ENCODE peak calls at places on chromosomes 6 and 20, in seven cellular contexts. R, N, X, Z, K, D and M are unnamed samples.

GRCh38 chr20:50957276-50957675 is 1.1 kb downstream of the DPM1 start:
- DNase-seq in R (no peak), N (no peak), X (no peak), Z (no peak), K (no peak), D (peak), M (no peak)

GRCh38 chr20:38941726-38942389 is 15.6 kb downstream of the FAM83D start:
- DNase-seq in R (no peak), N (no peak), X (no peak), Z (no peak), K (no peak), D (no peak), M (no peak)

GRCh38 chr20:30376767-30377658 is 880.5 kb upstream of the DEFB115 start:
- DNase-seq in R (peak), N (peak), X (peak), Z (peak), K (peak), D (peak), M (peak)

GRCh38 chr6:44120692-44121443 is 6.4 kb downstream of the MRPL14 start:
- DNase-seq in R (no peak), N (no peak), X (no peak), Z (no peak), K (no peak), D (no peak), M (no peak)

GRCh38 chr6:141641406-141641805 is 491.3 kb upstream of the GJE1 start:
- DNase-seq in R (no peak), N (no peak), X (no peak), Z (no peak), K (no peak), D (no peak), M (no peak)

GRCh38 chr20:11324990-11325389 is 592.7 kb upstream of the BTBD3 start:
- DNase-seq in R (no peak), N (no peak), X (no peak), Z (no peak), K (no peak), D (no peak), M (no peak)

GRCh38 chr6:111238464-111239119 is 151.3 kb downstream of the SLC16A10 start:
- DNase-seq in R (no peak), N (no peak), X (no peak), Z (no peak), K (no peak), D (peak), M (no peak)

GRCh38 chr20:14512856-14513255 is 175.4 kb upstream of the FLRT3 start:
- DNase-seq in R (no peak), N (no peak), X (no peak), Z (no peak), K (no peak), D (no peak), M (no peak)

GRCh38 chr6:36755435-36756348 is 58.1 kb downstream of the RAB44 start:
- DNase-seq in R (no peak), N (no peak), X (no peak), Z (peak), K (no peak), D (peak), M (no peak)

GRCh38 chr6:22747576-22747975 is 178.2 kb downstream of the HDGFL1 start:
- DNase-seq in R (no peak), N (no peak), X (no peak), Z (no peak), K (no peak), D (no peak), M (no peak)

GRCh38 chr6:32666420-32667300 is at the start of gene HLA-DQB1:
- DNase-seq in R (no peak), N (no peak), X (no peak), Z (no peak), K (peak), D (peak), M (no peak)

GRCh38 chr20:32839227-32839981 is 19.3 kb upstream of the EFCAB8 start:
- DNase-seq in R (no peak), N (no peak), X (no peak), Z (no peak), K (no peak), D (no peak), M (no peak)

GRCh38 chr20:58706150-58706892 is 13.7 kb downstream of the NPEPL1 start:
- DNase-seq in R (peak), N (peak), X (no peak), Z (no peak), K (no peak), D (no peak), M (no peak)

GRCh38 chr6:45483021-45483420 is 105.3 kb upstream of the SUPT3H start:
- DNase-seq in R (no peak), N (no peak), X (no peak), Z (no peak), K (no peak), D (peak), M (no peak)

GRCh38 chr6:5214570-5215052 is 46.1 kb downstream of the LYRM4 start:
- DNase-seq in R (no peak), N (peak), X (no peak), Z (no peak), K (peak), D (peak), M (no peak)

GRCh38 chr20:45308078-45308778 is at the start of gene MATN4:
- DNase-seq in R (no peak), N (no peak), X (no peak), Z (peak), K (no peak), D (no peak), M (peak)

GRCh38 chr6:5960456-5960855 is 46.3 kb downstream of the NRN1 start:
- DNase-seq in R (no peak), N (no peak), X (no peak), Z (no peak), K (no peak), D (no peak), M (no peak)

GRCh38 chr20:46368902-46369268 is 37.5 kb downstream of the ELMO2 start:
- DNase-seq in R (no peak), N (no peak), X (no peak), Z (no peak), K (no peak), D (no peak), M (no peak)

GRCh38 chr20:58902003-58902402 is 49.5 kb downstream of the GNAS start:
- DNase-seq in R (no peak), N (no peak), X (no peak), Z (no peak), K (no peak), D (no peak), M (no peak)

GRCh38 chr6:89335164-89335563 is 17.4 kb downstream of the UBE2J1 start:
- DNase-seq in R (no peak), N (no peak), X (no peak), Z (no peak), K (no peak), D (no peak), M (no peak)

GRCh38 chr6:143806282-143807102 is 36.6 kb upstream of the LTV1 start:
- DNase-seq in R (no peak), N (no peak), X (no peak), Z (no peak), K (peak), D (peak), M (peak)

GRCh38 chr6:75604294-75604693 is 2.6 kb downstream of the SENP6 start:
- DNase-seq in R (no peak), N (no peak), X (no peak), Z (no peak), K (no peak), D (no peak), M (no peak)
- H3K4me3 ChIP-seq in R (peak), N (no peak), X (no peak), Z (peak), K (peak), D (peak), M (no peak)

DNA sequence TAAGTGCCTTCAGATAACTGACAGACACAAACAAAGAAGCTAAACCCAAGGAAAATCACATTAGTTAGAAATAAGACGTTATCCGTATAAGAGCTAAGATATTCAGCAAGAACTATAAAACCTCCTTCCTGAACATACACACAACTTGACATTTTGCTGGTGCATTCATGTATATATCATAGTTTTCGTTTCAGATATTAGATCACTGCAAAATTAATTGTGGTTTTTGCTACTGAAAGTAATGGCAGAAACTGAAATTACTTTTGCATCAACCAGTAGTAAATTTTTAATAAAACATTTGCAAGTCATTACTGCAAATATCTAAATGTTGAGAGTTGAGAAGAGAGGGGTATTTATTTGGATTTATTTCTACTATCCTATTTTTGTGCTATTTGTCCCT is 26.1 kb upstream of the KCNQ5 start:
- DNase-seq in R (no peak), N (no peak), X (no peak), Z (no peak), K (no peak), D (no peak), M (no peak)
- H3K27ac ChIP-seq in R (no peak), N (no peak), X (no peak), Z (no peak), K (no peak), D (no peak), M (no peak)

DNA sequence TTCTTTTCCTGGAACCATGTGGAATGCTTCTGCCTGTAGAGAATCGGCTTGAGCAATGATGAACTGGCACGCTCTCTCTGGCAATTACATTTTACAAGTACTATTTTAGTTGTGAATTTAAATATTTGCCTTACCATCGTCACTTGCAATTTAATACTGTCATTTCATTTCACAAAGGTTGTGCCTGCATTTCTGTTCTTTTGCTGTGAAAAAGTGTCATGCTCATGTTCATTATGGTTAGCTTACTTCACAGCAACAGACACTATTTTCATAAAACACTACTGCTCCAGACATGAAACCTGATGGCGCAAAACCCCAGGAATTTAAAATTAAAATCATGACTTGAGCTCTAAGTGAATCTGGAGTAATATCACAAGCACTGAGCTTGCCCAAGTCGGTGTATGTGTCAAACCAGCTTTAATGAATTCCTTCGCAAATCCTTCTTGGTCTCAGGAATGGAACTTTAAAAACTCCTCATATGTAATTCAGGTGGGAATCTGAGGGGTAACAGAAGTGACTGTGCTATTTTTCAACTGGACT is 59.8 kb upstream of the EMILIN3 start:
- DNase-seq in R (no peak), N (no peak), X (no peak), Z (no peak), K (no peak), D (no peak), M (no peak)
- H3K4me3 ChIP-seq in R (no peak), N (no peak), X (no peak), Z (no peak), K (no peak), D (no peak), M (no peak)

GRCh38 chr6:142756215-142756630 is 188.8 kb downstream of the HIVEP2 start:
- DNase-seq in R (no peak), N (no peak), X (no peak), Z (no peak), K (no peak), D (peak), M (no peak)
- H3K27ac ChIP-seq in R (no peak), N (no peak), X (no peak), Z (no peak), K (no peak), D (no peak), M (no peak)

GRCh38 chr6:15752820-15753219 is 90.0 kb upstream of the DTNBP1 start:
- DNase-seq in R (no peak), N (no peak), X (no peak), Z (no peak), K (no peak), D (peak), M (no peak)

GRCh38 chr6:15758631-15759215 is 95.9 kb upstream of the DTNBP1 start:
- DNase-seq in R (no peak), N (no peak), X (no peak), Z (no peak), K (no peak), D (no peak), M (no peak)

GRCh38 chr6:15754706-15755079 is 91.9 kb upstream of the DTNBP1 start:
- DNase-seq in R (no peak), N (no peak), X (no peak), Z (no peak), K (no peak), D (no peak), M (no peak)

GRCh38 chr6:15754035-15754705 is 91.3 kb upstream of the DTNBP1 start:
- DNase-seq in R (no peak), N (no peak), X (no peak), Z (peak), K (no peak), D (peak), M (no peak)

DNA sequence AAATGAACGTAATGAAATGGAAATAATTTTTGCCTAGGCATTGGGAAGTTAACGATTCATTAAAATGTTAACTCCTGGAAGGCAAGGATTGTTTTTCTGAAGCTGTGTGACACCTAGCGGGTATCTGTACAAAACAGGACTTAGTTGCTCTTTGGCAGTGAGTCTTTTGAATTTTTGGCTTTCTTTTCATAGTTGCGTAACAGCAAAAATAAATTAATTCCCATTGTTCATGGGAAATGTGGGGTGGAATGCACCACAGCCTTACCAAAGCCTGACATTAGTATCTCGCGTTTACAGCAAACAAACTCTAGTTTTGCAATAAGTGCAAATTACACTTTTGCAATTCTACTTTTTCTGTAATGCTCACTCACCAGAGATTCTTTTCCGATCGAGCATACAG is 92.7 kb upstream of the DTNBP1 start:
- DNase-seq in R (no peak), N (no peak), X (no peak), Z (no peak), K (no peak), D (no peak), M (no peak)
- H3K4me3 ChIP-seq in R (no peak), N (no peak), X (no peak), Z (no peak), K (no peak), D (peak), M (no peak)

DNA sequence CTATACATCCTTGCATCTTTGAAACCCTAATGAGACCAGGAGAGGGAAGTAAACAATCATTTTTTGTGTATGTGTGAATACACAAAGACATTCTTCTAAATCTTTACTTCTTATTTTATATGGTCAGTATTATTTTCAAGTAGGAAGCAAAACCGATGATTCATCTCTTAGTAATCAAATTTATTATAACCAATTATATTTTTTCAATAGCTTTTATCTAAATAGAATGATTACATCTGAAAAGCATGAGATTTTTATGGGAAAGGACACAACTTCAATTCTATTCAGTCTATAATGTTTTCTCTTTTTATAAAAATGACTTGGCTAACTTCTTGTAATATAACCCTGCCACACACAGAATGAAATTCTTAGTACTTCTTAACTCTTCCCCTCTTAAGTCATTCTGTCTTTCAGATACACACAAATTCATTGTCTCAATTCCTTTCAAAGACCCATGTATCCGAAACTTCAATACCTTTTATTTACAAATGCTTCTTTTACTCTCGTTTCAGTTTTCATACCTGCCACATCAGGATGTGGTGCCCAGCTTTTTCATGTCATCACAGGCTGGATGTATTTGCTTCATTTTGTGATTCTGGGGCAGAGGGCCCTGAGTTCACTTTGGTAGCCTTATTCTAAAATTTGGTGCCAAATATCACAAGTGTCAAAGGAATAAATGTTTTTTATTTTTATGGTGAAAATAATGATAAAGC is 227.0 kb downstream of the PHF3 start:
- DNase-seq in R (no peak), N (no peak), X (no peak), Z (no peak), K (no peak), D (no peak), M (no peak)
- H3K27ac ChIP-seq in R (no peak), N (no peak), X (no peak), Z (no peak), K (no peak), D (no peak), M (no peak)

DNA sequence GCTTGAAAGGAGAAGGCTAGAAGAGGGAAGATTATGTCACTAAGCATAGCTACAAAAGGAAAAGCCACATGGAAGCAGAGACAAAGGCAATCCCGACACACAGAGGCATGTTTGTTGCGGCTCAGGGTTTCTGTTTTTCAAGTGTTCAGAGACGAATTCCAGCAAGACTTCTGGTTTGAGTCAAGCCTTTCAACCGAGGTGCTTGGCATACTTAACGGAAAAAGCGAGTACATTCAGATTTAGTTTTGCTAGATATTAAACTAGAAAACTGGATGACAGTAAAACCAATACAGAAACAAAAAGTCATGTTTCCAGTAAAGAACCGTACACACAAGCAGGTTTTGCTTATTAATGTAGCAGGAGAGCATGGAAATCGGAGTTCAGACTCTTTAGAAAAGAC is 27.2 kb downstream of the MCUR1 start:
- DNase-seq in R (no peak), N (no peak), X (no peak), Z (no peak), K (no peak), D (peak), M (no peak)
- H3K4me3 ChIP-seq in R (no peak), N (peak), X (no peak), Z (peak), K (no peak), D (peak), M (no peak)

GRCh38 chr6:52670502-52671409 is at the start of gene TMEM14A:
- DNase-seq in R (peak), N (peak), X (peak), Z (peak), K (peak), D (peak), M (peak)
- H3K27ac ChIP-seq in R (no peak), N (no peak), X (peak), Z (peak), K (peak), D (peak), M (peak)

GRCh38 chr6:75202676-75203131 is 3.1 kb downstream of the COL12A1 start:
- DNase-seq in R (no peak), N (peak), X (no peak), Z (no peak), K (no peak), D (peak), M (no peak)

GRCh38 chr6:75201076-75201475 is 4.8 kb downstream of the COL12A1 start:
- DNase-seq in R (no peak), N (no peak), X (no peak), Z (no peak), K (no peak), D (no peak), M (no peak)

GRCh38 chr6:75203721-75204120 is 2.1 kb downstream of the COL12A1 start:
- DNase-seq in R (no peak), N (peak), X (no peak), Z (no peak), K (no peak), D (no peak), M (no peak)

GRCh38 chr6:75199856-75200255 is 6.0 kb downstream of the COL12A1 start:
- DNase-seq in R (no peak), N (no peak), X (no peak), Z (no peak), K (no peak), D (no peak), M (no peak)

DNA sequence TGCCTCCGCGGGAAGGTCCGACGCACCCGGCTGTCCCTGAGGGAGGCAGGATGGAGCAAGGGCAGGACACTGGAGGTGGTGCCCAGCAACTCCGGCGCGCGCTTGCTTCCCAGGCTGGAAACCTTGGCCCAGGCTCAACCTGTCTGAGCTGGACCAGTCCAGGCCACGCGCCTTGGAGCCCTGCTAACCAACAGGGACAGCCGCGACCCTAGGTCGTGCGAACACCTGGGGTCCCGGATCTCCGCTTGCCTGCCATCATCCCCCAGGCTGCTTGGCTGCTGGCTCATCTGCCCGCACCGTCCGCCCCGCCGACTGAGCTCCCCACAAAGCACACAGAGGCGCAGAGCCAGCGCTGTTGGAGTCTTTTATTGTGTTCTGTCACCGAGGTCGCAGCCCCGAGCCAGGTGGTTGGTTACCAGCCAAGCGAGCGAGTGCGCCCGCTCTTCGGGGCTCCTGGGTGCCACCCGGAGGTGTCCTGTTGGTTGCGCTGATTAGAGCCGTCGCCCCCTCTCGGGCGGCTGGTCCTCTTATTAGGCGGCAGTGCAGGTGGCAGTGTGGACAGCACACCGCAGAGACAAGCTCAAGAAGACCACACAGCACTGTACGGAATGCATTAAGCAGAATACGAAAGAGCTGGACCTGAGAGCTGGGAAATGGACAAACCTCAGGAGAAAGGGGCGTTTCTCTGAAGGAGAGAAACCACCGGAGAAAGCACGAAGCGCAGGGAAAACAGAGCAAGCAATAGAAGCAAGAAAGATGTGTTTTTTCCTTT is 3.8 kb downstream of the COL12A1 start:
- DNase-seq in R (peak), N (peak), X (no peak), Z (no peak), K (peak), D (peak), M (no peak)
- H3K4me3 ChIP-seq in R (peak), N (peak), X (no peak), Z (peak), K (peak), D (peak), M (no peak)